ENCODE peak calls at places on chromosomes 5 and 9, in seven cellular contexts. I, S, N, H, U, L and Y are unnamed samples. For H3K4me1, the result is how much of the 10 kb centered on the place peaks cover.

GRCh38 chr9:107222020-107222522 is 61.0 kb upstream of the RAD23B start:
- DNase-seq in I (no peak), S (no peak), N (peak), H (no peak), U (no peak), L (no peak), Y (no peak)

GRCh38 chr5:96687812-96688453 is 25.8 kb downstream of the CAST start:
- DNase-seq in I (no peak), S (no peak), N (no peak), H (no peak), U (no peak), L (no peak), Y (peak)

GRCh38 chr9:80320916-80321315 is 749.2 kb downstream of the TLE4 start:
- DNase-seq in I (no peak), S (no peak), N (peak), H (no peak), U (no peak), L (no peak), Y (no peak)

GRCh38 chr9:22097712-22098111 is 88.6 kb upstream of the CDKN2B start:
- DNase-seq in I (no peak), S (no peak), N (no peak), H (no peak), U (no peak), L (no peak), Y (peak)

GRCh38 chr5:149541893-149542292 is 9.3 kb downstream of the CSNK1A1 start:
- DNase-seq in I (no peak), S (no peak), N (no peak), H (no peak), U (no peak), L (no peak), Y (no peak)

GRCh38 chr9:82584349-82584846 is 478.5 kb downstream of the RASEF start:
- DNase-seq in I (no peak), S (no peak), N (no peak), H (no peak), U (no peak), L (no peak), Y (no peak)

GRCh38 chr5:178338126-178338749 is 105.6 kb upstream of the PHYKPL start:
- DNase-seq in I (no peak), S (peak), N (no peak), H (no peak), U (no peak), L (peak), Y (no peak)

GRCh38 chr5:76813982-76814562 is 4.8 kb upstream of the F2RL1 start:
- DNase-seq in I (no peak), S (no peak), N (peak), H (no peak), U (no peak), L (no peak), Y (no peak)

GRCh38 chr5:137575847-137576246 is 76.7 kb upstream of the SPOCK1 start:
- DNase-seq in I (no peak), S (no peak), N (no peak), H (no peak), U (no peak), L (no peak), Y (no peak)

GRCh38 chr9:113359385-113359784 is 10.0 kb downstream of the BSPRY start:
- DNase-seq in I (no peak), S (no peak), N (no peak), H (peak), U (no peak), L (no peak), Y (no peak)

GRCh38 chr9:109335929-109336328 is 15.1 kb upstream of the EPB41L4B start:
- DNase-seq in I (no peak), S (no peak), N (no peak), H (no peak), U (no peak), L (no peak), Y (no peak)

GRCh38 chr5:6135977-6136376 is 242.4 kb downstream of the MED10 start:
- DNase-seq in I (no peak), S (no peak), N (no peak), H (no peak), U (no peak), L (no peak), Y (no peak)

GRCh38 chr9:13607746-13608445 is 328.4 kb upstream of the MPDZ start:
- DNase-seq in I (no peak), S (no peak), N (no peak), H (no peak), U (no peak), L (no peak), Y (no peak)

GRCh38 chr5:125394661-125395280 is 648.3 kb upstream of the ZNF608 start:
- DNase-seq in I (no peak), S (no peak), N (no peak), H (no peak), U (no peak), L (no peak), Y (no peak)

GRCh38 chr5:96336351-96336985 is 96.6 kb downstream of the PCSK1 start:
- DNase-seq in I (peak), S (no peak), N (peak), H (peak), U (peak), L (no peak), Y (peak)

GRCh38 chr5:124180523-124181461 is 565.6 kb downstream of the ZNF608 start:
- DNase-seq in I (no peak), S (no peak), N (peak), H (no peak), U (no peak), L (no peak), Y (no peak)

GRCh38 chr9:92147030-92147853 is 32.0 kb upstream of the SPTLC1 start:
- DNase-seq in I (no peak), S (no peak), N (peak), H (no peak), U (no peak), L (peak), Y (no peak)

GRCh38 chr5:149632311-149633251 is 51.3 kb downstream of the ARHGEF37 start:
- DNase-seq in I (no peak), S (no peak), N (peak), H (peak), U (no peak), L (no peak), Y (no peak)

GRCh38 chr9:130987738-130988399 is 21.1 kb upstream of the LAMC3 start:
- DNase-seq in I (no peak), S (no peak), N (no peak), H (no peak), U (no peak), L (no peak), Y (no peak)

GRCh38 chr5:103519550-103519949 is 43.0 kb downstream of the NUDT12 start:
- DNase-seq in I (no peak), S (no peak), N (no peak), H (no peak), U (no peak), L (no peak), Y (no peak)

GRCh38 chr9:32709871-32710270 is 73.5 kb upstream of the TMEM215 start:
- DNase-seq in I (no peak), S (no peak), N (no peak), H (no peak), U (no peak), L (no peak), Y (no peak)

GRCh38 chr9:124040935-124041816 is 29.6 kb downstream of the LHX2 start:
- DNase-seq in I (peak), S (peak), N (peak), H (no peak), U (peak), L (peak), Y (no peak)

GRCh38 chr5:165574140-165574539 is 2068.7 kb downstream of the MAT2B start:
- DNase-seq in I (no peak), S (no peak), N (no peak), H (no peak), U (no peak), L (no peak), Y (no peak)

GRCh38 chr5:89847743-89848142 is 561.8 kb downstream of the CETN3 start:
- DNase-seq in I (no peak), S (no peak), N (no peak), H (no peak), U (no peak), L (no peak), Y (no peak)

GRCh38 chr5:81397169-81397568 is 3.2 kb upstream of the ACOT12 start:
- DNase-seq in I (no peak), S (no peak), N (no peak), H (no peak), U (no peak), L (no peak), Y (no peak)

GRCh38 chr5:174571662-174572397 is 152.6 kb upstream of the MSX2 start:
- DNase-seq in I (peak), S (no peak), N (peak), H (peak), U (no peak), L (no peak), Y (no peak)

GRCh38 chr5:10288600-10289213 is 19.0 kb downstream of the CMBL start:
- DNase-seq in I (peak), S (peak), N (no peak), H (peak), U (no peak), L (peak), Y (peak)
- H3K4me1 ChIP-seq in I (half or more), S (under half), N (under half), H (under half), U (under half), L (under half), Y (under half)

GRCh38 chr9:98253563-98253962 is 1.9 kb downstream of the TBC1D2 start:
- DNase-seq in I (no peak), S (no peak), N (no peak), H (no peak), U (no peak), L (no peak), Y (no peak)

GRCh38 chr9:98249774-98250173 is 5.7 kb downstream of the TBC1D2 start:
- DNase-seq in I (no peak), S (no peak), N (no peak), H (no peak), U (no peak), L (no peak), Y (no peak)

GRCh38 chr9:98251554-98251953 is 3.9 kb downstream of the TBC1D2 start:
- DNase-seq in I (no peak), S (no peak), N (peak), H (no peak), U (no peak), L (no peak), Y (no peak)

GRCh38 chr9:98247826-98248657 is 7.4 kb downstream of the TBC1D2 start:
- DNase-seq in I (no peak), S (no peak), N (no peak), H (no peak), U (no peak), L (no peak), Y (no peak)

GRCh38 chr9:98248737-98249474 is 6.5 kb downstream of the TBC1D2 start:
- DNase-seq in I (peak), S (peak), N (peak), H (peak), U (peak), L (peak), Y (peak)
- H3K4me1 ChIP-seq in I (under half), S (under half), N (under half), H (under half), U (under half), L (half or more), Y (under half)

GRCh38 chr5:132437604-132438275 is 52.8 kb downstream of the IRF1 start:
- DNase-seq in I (peak), S (peak), N (peak), H (peak), U (peak), L (peak), Y (peak)
- H3K4me1 ChIP-seq in I (half or more), S (half or more), N (half or more), H (under half), U (half or more), L (half or more), Y (half or more)

GRCh38 chr9:75087824-75088645 is at the start of the genes NMRK1 and OSTF1:
- DNase-seq in I (peak), S (peak), N (peak), H (peak), U (peak), L (peak), Y (peak)

GRCh38 chr9:75087279-75087823 is 604 bp downstream of the NMRK1 start:
- DNase-seq in I (peak), S (no peak), N (peak), H (peak), U (peak), L (no peak), Y (peak)

GRCh38 chr9:75085640-75086039 is 2.3 kb downstream of the NMRK1 start:
- DNase-seq in I (no peak), S (no peak), N (no peak), H (no peak), U (no peak), L (no peak), Y (no peak)

GRCh38 chr9:75088646-75089368 is 493 bp downstream of the OSTF1 start:
- DNase-seq in I (peak), S (peak), N (peak), H (peak), U (peak), L (peak), Y (no peak)

DNA sequence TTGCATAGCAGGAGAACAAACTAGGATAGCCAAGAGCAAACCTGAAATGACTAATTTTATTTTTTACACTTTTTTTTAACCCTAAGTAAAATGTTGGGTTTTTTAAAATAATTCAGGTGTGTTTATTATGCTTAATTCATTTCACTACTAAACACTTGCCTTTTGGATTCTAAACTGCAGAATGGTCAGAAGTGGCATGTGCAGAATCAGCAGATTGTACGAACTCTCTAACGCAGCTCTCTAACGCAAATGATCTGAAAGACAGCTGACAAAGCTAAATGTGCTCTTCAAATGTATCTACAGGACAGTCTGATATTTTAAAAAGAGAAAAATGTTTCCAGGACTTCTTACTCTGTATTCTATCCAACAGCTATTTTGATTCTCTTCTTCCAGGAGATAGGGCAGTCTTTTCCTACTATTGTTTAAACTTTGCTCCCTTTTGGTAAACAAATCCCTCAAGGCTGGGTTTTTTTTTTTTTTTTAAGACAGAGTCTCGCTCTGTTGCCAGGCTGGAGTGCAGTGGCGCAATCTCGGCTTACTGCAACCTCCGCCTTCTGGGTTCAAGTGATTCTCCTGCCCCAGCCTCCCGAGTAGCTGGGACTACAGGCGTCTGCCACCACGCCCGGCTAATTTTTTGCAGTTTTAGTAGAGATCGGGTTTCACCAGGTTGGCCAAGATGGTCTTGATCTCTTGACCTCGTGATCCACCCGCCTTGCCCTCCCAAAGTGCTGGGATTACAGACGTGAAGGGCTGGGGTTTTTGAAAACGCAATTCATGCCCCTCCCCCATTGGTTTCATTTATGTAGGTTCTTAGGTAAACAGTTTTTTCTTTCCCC is 1.3 kb downstream of the NMRK1 start:
- DNase-seq in I (peak), S (no peak), N (peak), H (peak), U (peak), L (peak), Y (no peak)
- H3K4me1 ChIP-seq in I (under half), S (under half), N (under half), H (under half), U (under half), L (half or more), Y (under half)